ENCODE peak calls at places on chromosomes 16 and 17, in five cellular contexts. X, V, Z, P and Q are unnamed samples.

GRCh38 chr17:41785876-41786226 is 660 bp downstream of the JUP start:
- DNase-seq in X (no peak), P (no peak), V (peak; percentile 74), Z (peak; percentile 82), Q (peak; percentile 57)

GRCh38 chr17:77210331-77210730 is 69.6 kb downstream of the SEC14L1 start:
- DNase-seq in P (peak; percentile 21), X (no peak), V (no peak), Z (no peak), Q (no peak)

GRCh38 chr17:60087882-60088669 is 9.4 kb upstream of the HEATR6 start:
- DNase-seq in V (no peak), X (no peak), Z (no peak), P (no peak), Q (no peak)

GRCh38 chr17:19713901-19714361 is 2.5 kb downstream of the SLC47A2 start:
- DNase-seq in P (no peak), V (no peak), Z (no peak), X (no peak), Q (no peak)

GRCh38 chr17:40072481-40073346 is 9.9 kb downstream of the THRA start:
- DNase-seq in V (peak; percentile 59), P (no peak), X (no peak), Z (no peak), Q (no peak)

GRCh38 chr17:72287586-72287985 is 166.8 kb downstream of the SOX9 start:
- DNase-seq in V (no peak), Z (no peak), P (no peak), X (no peak), Q (no peak)

GRCh38 chr17:69732272-69732671 is 317.8 kb downstream of the MAP2K6 start:
- DNase-seq in P (no peak), V (no peak), Z (no peak), X (no peak), Q (no peak)

GRCh38 chr16:77715145-77715544 is 7.2 kb upstream of the NUDT7 start:
- DNase-seq in X (no peak), V (no peak), Z (no peak), P (no peak), Q (no peak)

GRCh38 chr17:8831234-8831849 is 32.2 kb upstream of the MFSD6L start:
- DNase-seq in V (no peak), X (no peak), Z (no peak), P (no peak), Q (no peak)

GRCh38 chr16:57166951-57167350 is 18.9 kb downstream of the PSME3IP1 start:
- DNase-seq in P (no peak), Z (no peak), V (no peak), X (no peak), Q (no peak)

GRCh38 chr16:87329436-87330256 is 12.5 kb upstream of the C16orf95 start:
- DNase-seq in Z (no peak), V (peak; percentile 44), P (peak; percentile 59), X (no peak), Q (no peak)

GRCh38 chr17:9038380-9038779 is 17.1 kb downstream of the NTN1 start:
- DNase-seq in X (no peak), V (no peak), P (no peak), Z (no peak), Q (no peak)

GRCh38 chr17:3894927-3895343 is 2.1 kb upstream of the CAMKK1 start:
- DNase-seq in Z (peak; percentile 67), X (no peak), V (no peak), P (no peak), Q (no peak)

GRCh38 chr16:11780988-11781680 is 15.9 kb downstream of the ZC3H7A start:
- DNase-seq in X (no peak), P (no peak), Z (no peak), V (no peak), Q (no peak)

GRCh38 chr16:31198207-31198882 is 4.2 kb downstream of the PYCARD start:
- DNase-seq in P (peak; percentile 67), V (no peak), X (no peak), Z (no peak), Q (no peak)

GRCh38 chr17:81396722-81397313 is 1.6 kb downstream of the BAHCC1 start:
- DNase-seq in X (no peak), V (peak; percentile 76), Z (no peak), P (no peak), Q (peak; percentile 67)

GRCh38 chr17:71869833-71870545 is 250.8 kb upstream of the SOX9 start:
- DNase-seq in X (no peak), P (no peak), V (no peak), Z (no peak), Q (no peak)

GRCh38 chr17:69448431-69449102 is 34.1 kb downstream of the MAP2K6 start:
- DNase-seq in X (no peak), P (no peak), Z (no peak), V (peak; percentile 67), Q (peak; percentile 74)

GRCh38 chr17:59327891-59328290 is 3.6 kb upstream of the YPEL2 start:
- DNase-seq in Z (no peak), V (no peak), P (no peak), X (no peak), Q (no peak)

GRCh38 chr16:56708418-56708817 is 21.5 kb upstream of the NUP93 start:
- DNase-seq in X (no peak), Z (no peak), P (no peak), V (no peak), Q (no peak)

GRCh38 chr17:74757931-74758845 is 9.8 kb downstream of the NHERF1 start:
- DNase-seq in X (no peak), V (no peak), P (no peak), Z (no peak), Q (no peak)

GRCh38 chr17:17765359-17765758 is 71.4 kb downstream of the SREBF1 start:
- DNase-seq in V (no peak), Z (no peak), X (no peak), P (no peak), Q (no peak)

GRCh38 chr17:17761894-17762781 is 74.6 kb downstream of the SREBF1 start:
- DNase-seq in Z (no peak), V (no peak), P (no peak), X (no peak), Q (peak; percentile 73)

GRCh38 chr17:17763734-17764133 is 73.1 kb downstream of the SREBF1 start:
- DNase-seq in V (no peak), Z (no peak), P (no peak), X (no peak), Q (no peak)

GRCh38 chr17:17760872-17761550 is 75.8 kb downstream of the SREBF1 start:
- DNase-seq in Z (no peak), P (no peak), V (no peak), X (no peak), Q (no peak)

GRCh38 chr17:17763136-17763535 is 73.7 kb downstream of the SREBF1 start:
- DNase-seq in P (no peak), V (no peak), Z (no peak), X (no peak), Q (no peak)
- H3K4me1 ChIP-seq in P (no peaks in the 10 kb centered on the region), V (peaks cover 32% of the 10 kb centered on the region), Z (no peaks in the 10 kb centered on the region), X (no peaks in the 10 kb centered on the region), Q (no peaks in the 10 kb centered on the region)

GRCh38 chr17:49976828-49977202 is 7.8 kb downstream of the DLX4 start:
- DNase-seq in Z (no peak), P (no peak), V (no peak), X (no peak), Q (no peak)

GRCh38 chr17:49977463-49978389 is 8.7 kb downstream of the DLX4 start:
- DNase-seq in V (no peak), X (no peak), Z (no peak), P (no peak), Q (no peak)

GRCh38 chr17:49978501-49978900 is 9.5 kb downstream of the DLX4 start:
- DNase-seq in V (no peak), P (no peak), Z (peak; percentile 64), X (no peak), Q (no peak)

GRCh38 chr17:49975531-49975930 is 6.5 kb downstream of the DLX4 start:
- DNase-seq in Z (no peak), V (no peak), X (no peak), P (no peak), Q (no peak)

GRCh38 chr17:49976163-49976827 is 7.3 kb downstream of the DLX4 start:
- DNase-seq in X (no peak), P (no peak), V (no peak), Z (no peak), Q (no peak)
- H3K27me3 ChIP-seq in X (peaks cover 7% of the 10 kb centered on the region), P (no peaks in the 10 kb centered on the region), V (no peaks in the 10 kb centered on the region), Z (peaks cover 29% of the 10 kb centered on the region), Q (peaks cover 16% of the 10 kb centered on the region)

GRCh38 chr16:10641555-10641952 is 53.2 kb downstream of the TEKT5 start:
- DNase-seq in X (no peak), P (no peak), Z (no peak), V (no peak), Q (no peak)

GRCh38 chr16:10644092-10644491 is 50.6 kb downstream of the TEKT5 start:
- DNase-seq in Z (no peak), X (no peak), V (no peak), P (no peak), Q (no peak)

GRCh38 chr16:10642964-10643363 is 51.8 kb downstream of the TEKT5 start:
- DNase-seq in P (peak; percentile 3), V (no peak), X (no peak), Z (no peak), Q (no peak)

GRCh38 chr16:10640934-10641333 is 53.8 kb downstream of the TEKT5 start:
- DNase-seq in Z (no peak), X (no peak), P (no peak), V (no peak), Q (no peak)

DNA sequence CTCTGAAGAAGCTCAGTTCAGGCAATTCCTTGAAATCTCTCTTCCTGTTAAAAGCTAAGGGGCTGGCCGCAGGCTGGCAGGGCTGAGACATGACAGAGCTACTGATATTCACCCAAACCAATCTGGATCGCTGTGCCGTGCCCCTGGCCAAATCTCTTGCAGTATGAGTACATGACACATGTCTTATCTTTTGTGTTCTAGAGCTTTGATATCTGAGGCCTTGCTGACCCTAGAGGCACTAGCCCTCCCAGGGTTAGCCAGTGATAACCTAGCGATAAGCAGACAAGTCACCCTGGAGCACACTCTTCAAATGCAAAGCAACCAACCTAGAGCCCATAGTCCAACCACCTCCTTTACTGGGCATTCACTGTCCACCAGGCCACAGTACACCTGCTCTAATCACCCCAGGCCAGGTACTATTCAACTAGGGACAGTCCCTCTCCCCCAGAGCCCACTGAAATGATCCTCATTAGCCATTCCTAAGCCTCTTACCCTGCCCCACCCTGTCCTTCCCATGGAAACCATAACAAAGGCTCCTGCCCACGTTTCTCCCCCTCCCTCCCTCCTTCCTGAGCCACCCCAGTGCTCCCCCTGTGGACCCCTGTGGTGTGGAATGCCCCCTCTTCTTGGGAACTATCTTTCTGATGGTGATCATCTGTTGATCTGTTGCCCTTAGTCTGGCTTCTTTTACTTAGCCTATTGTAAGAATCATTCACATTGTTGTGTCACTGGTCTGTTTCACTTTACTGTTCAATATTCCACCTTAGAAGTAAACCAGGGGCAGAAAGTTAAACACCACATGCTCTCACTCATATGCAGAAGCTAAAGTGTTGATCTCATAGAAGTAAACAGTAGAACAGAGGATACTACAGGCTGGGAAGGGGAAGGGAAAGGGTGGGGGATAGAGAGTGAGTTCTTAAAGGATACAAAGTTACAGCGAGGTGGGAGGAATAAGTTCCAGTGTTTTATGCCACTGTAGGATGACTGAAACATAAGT is 52.5 kb downstream of the TEKT5 start:
- DNase-seq in Z (no peak), V (no peak), X (no peak), P (peak; percentile 63), Q (no peak)
- H3K27ac ChIP-seq in Z (no peak overlapping the region), V (no peak overlapping the region), X (no peak overlapping the region), P (no peak overlapping the region), Q (no peak overlapping the region)

DNA sequence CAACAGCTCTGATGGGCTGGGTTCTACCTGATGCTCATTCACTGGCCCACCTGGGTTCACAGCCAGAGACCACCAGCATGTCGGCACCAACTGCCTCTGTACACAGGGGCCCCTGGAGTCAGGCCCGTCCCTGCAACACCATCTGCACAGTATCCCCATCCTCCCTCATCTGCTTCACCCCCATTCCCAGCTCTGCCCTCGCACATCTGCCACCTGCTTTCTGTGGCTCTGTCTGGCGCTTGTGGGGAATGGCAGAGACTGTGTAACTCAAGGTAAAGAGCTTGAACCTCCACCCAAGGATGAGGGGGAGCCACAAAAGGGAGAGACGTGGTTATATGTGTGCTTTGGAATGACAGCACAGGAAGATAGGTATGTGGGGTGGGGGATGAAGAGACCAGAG is 27.2 kb downstream of the SMPD3 start:
- DNase-seq in X (no peak), Z (peak; percentile 19), V (no peak), P (no peak), Q (no peak)
- H3K4me1 ChIP-seq in X (no peaks in the 10 kb centered on the region), Z (peaks cover 21% of the 10 kb centered on the region), V (no peaks in the 10 kb centered on the region), P (no peaks in the 10 kb centered on the region), Q (peaks cover 23% of the 10 kb centered on the region)